ENCODE peak calls at places on chromosome 17, in nine cellular contexts. One of them, this sample, is unnamed.

GRCh38 chr17:56761387-56761786 is 72.3 kb downstream of the C17orf67 start:
- DNase-seq in GM23338: no peak
- DNase-seq in lower leg skin: no peak
- DNase-seq in ascending aorta: no peak
- DNase-seq in GM06990: no peak
- DNase-seq in brain microvascular endothelial cell: no peak
- DNase-seq in cardiac fibroblast: no peak
- DNase-seq in stomach: no peak
- DNase-seq in fibroblast of pulmonary artery: no peak
- DNase-seq in this sample: no peak

GRCh38 chr17:55321507-55322064 is 56.8 kb downstream of the HLF start:
- DNase-seq in brain microvascular endothelial cell: no peak
- DNase-seq in GM23338: no peak
- DNase-seq in ascending aorta: no peak
- DNase-seq in GM06990: no peak
- DNase-seq in lower leg skin: no peak
- DNase-seq in fibroblast of pulmonary artery: no peak
- DNase-seq in cardiac fibroblast: no peak
- DNase-seq in stomach: no peak
- DNase-seq in this sample: no peak

GRCh38 chr17:1108560-1108809 is 71.3 kb downstream of the ABR start:
- DNase-seq in lower leg skin: no peak
- DNase-seq in fibroblast of pulmonary artery: no peak
- DNase-seq in GM23338: peak
- DNase-seq in brain microvascular endothelial cell: no peak
- DNase-seq in GM06990: no peak
- DNase-seq in stomach: no peak
- DNase-seq in cardiac fibroblast: no peak
- DNase-seq in ascending aorta: no peak
- DNase-seq in this sample: no peak

GRCh38 chr17:39357488-39357887 is 43.9 kb downstream of the FBXL20 start:
- DNase-seq in lower leg skin: no peak
- DNase-seq in ascending aorta: no peak
- DNase-seq in stomach: no peak
- DNase-seq in brain microvascular endothelial cell: no peak
- DNase-seq in GM23338: no peak
- DNase-seq in cardiac fibroblast: no peak
- DNase-seq in fibroblast of pulmonary artery: no peak
- DNase-seq in GM06990: no peak
- DNase-seq in this sample: no peak

GRCh38 chr17:17052462-17053221 is 10.4 kb downstream of the MPRIP start:
- DNase-seq in ascending aorta: peak
- DNase-seq in cardiac fibroblast: no peak
- DNase-seq in lower leg skin: no peak
- DNase-seq in fibroblast of pulmonary artery: no peak
- DNase-seq in GM23338: no peak
- DNase-seq in stomach: peak
- DNase-seq in brain microvascular endothelial cell: no peak
- DNase-seq in GM06990: no peak
- DNase-seq in this sample: no peak

GRCh38 chr17:79916991-79917901 is 78.0 kb upstream of the CBX4 start:
- DNase-seq in ascending aorta: no peak
- DNase-seq in cardiac fibroblast: no peak
- DNase-seq in brain microvascular endothelial cell: no peak
- DNase-seq in lower leg skin: no peak
- DNase-seq in GM06990: no peak
- DNase-seq in GM23338: no peak
- DNase-seq in stomach: no peak
- DNase-seq in fibroblast of pulmonary artery: no peak
- DNase-seq in this sample: no peak

GRCh38 chr17:30323895-30324319 is 9.9 kb downstream of the TMIGD1 start:
- DNase-seq in lower leg skin: peak
- DNase-seq in brain microvascular endothelial cell: peak
- DNase-seq in GM06990: no peak
- DNase-seq in fibroblast of pulmonary artery: peak
- DNase-seq in stomach: peak
- DNase-seq in ascending aorta: no peak
- DNase-seq in GM23338: no peak
- DNase-seq in cardiac fibroblast: peak
- DNase-seq in this sample: peak

GRCh38 chr17:53353919-53354351 is 468.8 kb upstream of the KIF2B start:
- DNase-seq in stomach: peak
- DNase-seq in ascending aorta: no peak
- DNase-seq in brain microvascular endothelial cell: no peak
- DNase-seq in GM06990: no peak
- DNase-seq in fibroblast of pulmonary artery: no peak
- DNase-seq in cardiac fibroblast: peak
- DNase-seq in lower leg skin: peak
- DNase-seq in GM23338: peak
- DNase-seq in this sample: no peak

GRCh38 chr17:62611767-62612166 is 15.7 kb upstream of the MRC2 start:
- DNase-seq in stomach: no peak
- DNase-seq in brain microvascular endothelial cell: no peak
- DNase-seq in ascending aorta: no peak
- DNase-seq in GM06990: no peak
- DNase-seq in cardiac fibroblast: no peak
- DNase-seq in fibroblast of pulmonary artery: no peak
- DNase-seq in GM23338: no peak
- DNase-seq in lower leg skin: no peak
- DNase-seq in this sample: no peak

GRCh38 chr17:39659286-39660010 is 5.7 kb upstream of the TCAP start:
- DNase-seq in brain microvascular endothelial cell: no peak
- DNase-seq in stomach: no peak
- DNase-seq in fibroblast of pulmonary artery: no peak
- DNase-seq in GM23338: no peak
- DNase-seq in cardiac fibroblast: no peak
- DNase-seq in GM06990: no peak
- DNase-seq in ascending aorta: no peak
- DNase-seq in lower leg skin: no peak
- DNase-seq in this sample: no peak

GRCh38 chr17:45954914-45955313 is 44.1 kb upstream of the STH start:
- DNase-seq in ascending aorta: no peak
- DNase-seq in fibroblast of pulmonary artery: no peak
- DNase-seq in stomach: no peak
- DNase-seq in lower leg skin: no peak
- DNase-seq in GM23338: no peak
- DNase-seq in brain microvascular endothelial cell: no peak
- DNase-seq in cardiac fibroblast: no peak
- DNase-seq in GM06990: no peak
- DNase-seq in this sample: no peak

GRCh38 chr17:61517265-61517664 is 65.0 kb downstream of the TBX4 start:
- DNase-seq in fibroblast of pulmonary artery: no peak
- DNase-seq in lower leg skin: no peak
- DNase-seq in ascending aorta: no peak
- DNase-seq in GM23338: no peak
- DNase-seq in brain microvascular endothelial cell: no peak
- DNase-seq in stomach: no peak
- DNase-seq in cardiac fibroblast: no peak
- DNase-seq in GM06990: no peak
- DNase-seq in this sample: no peak

GRCh38 chr17:20091161-20092029 is 82.2 kb downstream of the SPECC1 start:
- DNase-seq in stomach: no peak
- DNase-seq in cardiac fibroblast: peak
- DNase-seq in fibroblast of pulmonary artery: peak
- DNase-seq in GM06990: no peak
- DNase-seq in lower leg skin: no peak
- DNase-seq in GM23338: peak
- DNase-seq in ascending aorta: peak
- DNase-seq in brain microvascular endothelial cell: peak
- DNase-seq in this sample: peak

GRCh38 chr17:81371910-81372760 is 23.1 kb upstream of the BAHCC1 start:
- DNase-seq in GM23338: peak
- DNase-seq in ascending aorta: no peak
- DNase-seq in GM06990: no peak
- DNase-seq in stomach: no peak
- DNase-seq in fibroblast of pulmonary artery: peak
- DNase-seq in lower leg skin: no peak
- DNase-seq in brain microvascular endothelial cell: no peak
- DNase-seq in cardiac fibroblast: peak
- DNase-seq in this sample: peak
- TF ChIP-seq CTCF in GM23338: peak
- TF ChIP-seq CTCF in ascending aorta: no peak
- TF ChIP-seq CTCF in GM06990: no peak
- TF ChIP-seq CTCF in stomach: no peak
- TF ChIP-seq CTCF in fibroblast of pulmonary artery: peak
- TF ChIP-seq CTCF in lower leg skin: no peak
- TF ChIP-seq CTCF in brain microvascular endothelial cell: peak
- TF ChIP-seq CTCF in cardiac fibroblast: peak
- TF ChIP-seq CTCF in this sample: peak

DNA sequence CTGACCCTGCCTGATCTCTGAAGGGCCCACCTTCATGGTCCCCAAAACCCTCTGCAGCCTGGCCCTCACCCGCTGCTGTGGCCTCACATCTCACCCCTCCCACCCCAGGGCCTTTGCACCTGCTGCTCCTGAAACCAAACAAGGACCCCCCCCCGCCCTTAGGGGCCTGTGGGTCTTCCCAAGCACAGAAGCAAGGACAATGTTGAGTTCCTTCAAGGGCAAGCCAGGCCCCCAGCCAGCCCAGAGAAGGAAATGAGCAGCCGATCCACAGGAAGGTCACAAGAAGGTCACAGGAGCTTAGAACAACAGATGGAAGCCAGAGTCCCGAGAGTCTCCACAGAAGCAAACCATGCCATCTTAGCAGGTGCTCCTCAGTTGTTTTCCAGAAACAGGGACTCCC is 493 bp upstream of the PDE6G start:
- DNase-seq in stomach: peak
- DNase-seq in GM06990: no peak
- DNase-seq in GM23338: no peak
- DNase-seq in cardiac fibroblast: peak
- DNase-seq in ascending aorta: no peak
- DNase-seq in lower leg skin: no peak
- DNase-seq in brain microvascular endothelial cell: no peak
- DNase-seq in fibroblast of pulmonary artery: peak
- DNase-seq in this sample: no peak
- H3K4me3 ChIP-seq in stomach: no peak
- H3K4me3 ChIP-seq in GM06990: no peak
- H3K4me3 ChIP-seq in GM23338: no peak
- H3K4me3 ChIP-seq in cardiac fibroblast: no peak
- H3K4me3 ChIP-seq in ascending aorta: no peak
- H3K4me3 ChIP-seq in lower leg skin: no peak
- H3K4me3 ChIP-seq in brain microvascular endothelial cell: no peak
- H3K4me3 ChIP-seq in fibroblast of pulmonary artery: no peak
- H3K4me3 ChIP-seq in this sample: no peak

GRCh38 chr17:5793899-5794298 is 209.6 kb upstream of the NLRP1 start:
- DNase-seq in fibroblast of pulmonary artery: no peak
- DNase-seq in GM06990: no peak
- DNase-seq in lower leg skin: no peak
- DNase-seq in stomach: no peak
- DNase-seq in brain microvascular endothelial cell: no peak
- DNase-seq in cardiac fibroblast: no peak
- DNase-seq in ascending aorta: no peak
- DNase-seq in GM23338: peak
- DNase-seq in this sample: no peak
- TF ChIP-seq CTCF in fibroblast of pulmonary artery: no peak
- TF ChIP-seq CTCF in GM06990: peak
- TF ChIP-seq CTCF in lower leg skin: no peak
- TF ChIP-seq CTCF in stomach: no peak
- TF ChIP-seq CTCF in brain microvascular endothelial cell: peak
- TF ChIP-seq CTCF in cardiac fibroblast: peak
- TF ChIP-seq CTCF in ascending aorta: no peak
- TF ChIP-seq CTCF in GM23338: peak
- TF ChIP-seq CTCF in this sample: no peak

DNA sequence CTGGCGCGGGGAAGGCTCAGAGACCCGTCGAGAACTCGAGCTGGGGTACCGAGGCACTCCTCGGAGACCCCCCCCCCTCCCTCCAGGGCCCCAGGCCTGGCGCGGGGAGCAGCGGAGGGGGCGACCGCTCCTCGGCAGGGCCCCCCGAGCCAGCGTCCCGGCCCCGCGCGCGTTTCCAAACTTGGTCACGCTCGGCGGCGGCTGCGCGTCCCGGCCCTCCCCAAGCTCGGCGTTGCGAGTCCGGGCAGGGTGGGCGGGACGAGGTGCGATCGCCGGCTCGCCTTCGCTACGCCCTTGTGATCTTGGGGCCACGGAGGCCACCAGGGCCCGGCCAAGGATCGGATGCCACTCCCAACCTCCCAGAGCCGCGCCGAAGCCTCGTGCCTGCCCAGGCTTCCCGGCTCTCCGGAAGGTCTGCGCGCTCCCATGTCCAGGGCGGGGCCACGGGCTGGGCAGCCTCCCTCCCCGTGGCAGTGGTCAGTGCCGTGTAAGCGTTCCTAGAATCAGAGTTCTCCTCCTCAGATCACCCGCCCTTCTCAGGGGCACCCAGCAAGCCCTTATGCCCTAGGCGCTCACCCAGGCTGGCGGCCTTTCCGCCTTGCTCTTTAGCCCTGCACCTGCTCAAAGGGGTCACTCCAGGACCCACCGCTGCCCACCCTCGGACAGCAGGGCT is 12.0 kb upstream of the MRPS23 start:
- DNase-seq in brain microvascular endothelial cell: no peak
- DNase-seq in lower leg skin: no peak
- DNase-seq in cardiac fibroblast: peak
- DNase-seq in ascending aorta: peak
- DNase-seq in GM23338: peak
- DNase-seq in GM06990: no peak
- DNase-seq in stomach: peak
- DNase-seq in fibroblast of pulmonary artery: no peak
- DNase-seq in this sample: peak
- H3K4me3 ChIP-seq in brain microvascular endothelial cell: peak
- H3K4me3 ChIP-seq in lower leg skin: peak
- H3K4me3 ChIP-seq in cardiac fibroblast: peak
- H3K4me3 ChIP-seq in ascending aorta: peak
- H3K4me3 ChIP-seq in GM23338: peak
- H3K4me3 ChIP-seq in GM06990: no peak
- H3K4me3 ChIP-seq in stomach: peak
- H3K4me3 ChIP-seq in fibroblast of pulmonary artery: peak
- H3K4me3 ChIP-seq in this sample: peak

GRCh38 chr17:59534583-59534982 is 30.8 kb upstream of the DHX40 start:
- DNase-seq in GM06990: no peak
- DNase-seq in GM23338: peak
- DNase-seq in brain microvascular endothelial cell: no peak
- DNase-seq in ascending aorta: no peak
- DNase-seq in stomach: no peak
- DNase-seq in cardiac fibroblast: no peak
- DNase-seq in fibroblast of pulmonary artery: peak
- DNase-seq in lower leg skin: no peak
- DNase-seq in this sample: no peak
- TF ChIP-seq CTCF in GM06990: no peak
- TF ChIP-seq CTCF in GM23338: no peak
- TF ChIP-seq CTCF in brain microvascular endothelial cell: peak
- TF ChIP-seq CTCF in ascending aorta: no peak
- TF ChIP-seq CTCF in stomach: no peak
- TF ChIP-seq CTCF in cardiac fibroblast: peak
- TF ChIP-seq CTCF in fibroblast of pulmonary artery: peak
- TF ChIP-seq CTCF in lower leg skin: no peak
- TF ChIP-seq CTCF in this sample: peak

GRCh38 chr17:69501591-69502468 is 87.3 kb downstream of the MAP2K6 start:
- DNase-seq in GM06990: no peak
- DNase-seq in stomach: peak
- DNase-seq in fibroblast of pulmonary artery: peak
- DNase-seq in brain microvascular endothelial cell: no peak
- DNase-seq in ascending aorta: peak
- DNase-seq in GM23338: peak
- DNase-seq in lower leg skin: peak
- DNase-seq in cardiac fibroblast: peak
- DNase-seq in this sample: peak
- H3K4me3 ChIP-seq in GM06990: no peak
- H3K4me3 ChIP-seq in stomach: peak
- H3K4me3 ChIP-seq in fibroblast of pulmonary artery: peak
- H3K4me3 ChIP-seq in brain microvascular endothelial cell: peak
- H3K4me3 ChIP-seq in ascending aorta: peak
- H3K4me3 ChIP-seq in GM23338: peak
- H3K4me3 ChIP-seq in lower leg skin: no peak
- H3K4me3 ChIP-seq in cardiac fibroblast: peak
- H3K4me3 ChIP-seq in this sample: peak